ENCODE peak calls at places on chromosome 21, in seven cellular contexts. T, J, B, S, D, L and P are unnamed samples.

GRCh38 chr21:40841524-40842196 is 5.3 kb downstream of the DSCAM start:
- DNase-seq in T (no peak), J (no peak), B (no peak), S (peak; percentile 42), D (peak; percentile 61), L (no peak), P (no peak)

GRCh38 chr21:41052820-41053555 is 115.0 kb upstream of the BACE2 start:
- DNase-seq in T (no peak), J (no peak), B (no peak), S (no peak), D (no peak), L (no peak), P (no peak)

GRCh38 chr21:35400233-35400939 is 351.3 kb upstream of the RUNX1 start:
- DNase-seq in T (peak; percentile 82), J (no peak), B (peak; percentile 81), S (peak; percentile 65), D (peak; percentile 32), L (no peak), P (peak; percentile 71)

GRCh38 chr21:31363720-31364119 is 19.7 kb upstream of the TIAM1 start:
- DNase-seq in T (no peak), J (no peak), B (no peak), S (no peak), D (no peak), L (no peak), P (no peak)

GRCh38 chr21:16358021-16358420 is 628.2 kb downstream of the USP25 start:
- DNase-seq in T (peak; percentile 36), J (no peak), B (peak; percentile 13), S (no peak), D (no peak), L (no peak), P (no peak)

GRCh38 chr21:44436958-44437357 is 18.4 kb upstream of the LRRC3 start:
- DNase-seq in T (no peak), J (no peak), B (no peak), S (no peak), D (peak; percentile 5), L (no peak), P (no peak)

GRCh38 chr21:26954591-26955214 is 12.2 kb downstream of the ADAMTS5 start:
- DNase-seq in T (no peak), J (no peak), B (no peak), S (no peak), D (no peak), L (no peak), P (peak; percentile 54)

GRCh38 chr21:35324372-35325220 is 275.5 kb upstream of the RUNX1 start:
- DNase-seq in T (peak; percentile 72), J (no peak), B (peak; percentile 70), S (no peak), D (no peak), L (no peak), P (peak; percentile 65)

GRCh38 chr21:31124005-31124404 is 85.7 kb upstream of the KRTAP19-8 start:
- DNase-seq in T (no peak), J (no peak), B (no peak), S (no peak), D (no peak), L (no peak), P (no peak)

GRCh38 chr21:45320261-45320990 is 32.7 kb upstream of the POFUT2 start:
- DNase-seq in T (no peak), J (peak; percentile 12), B (no peak), S (no peak), D (peak; percentile 65), L (no peak), P (no peak)

DNA sequence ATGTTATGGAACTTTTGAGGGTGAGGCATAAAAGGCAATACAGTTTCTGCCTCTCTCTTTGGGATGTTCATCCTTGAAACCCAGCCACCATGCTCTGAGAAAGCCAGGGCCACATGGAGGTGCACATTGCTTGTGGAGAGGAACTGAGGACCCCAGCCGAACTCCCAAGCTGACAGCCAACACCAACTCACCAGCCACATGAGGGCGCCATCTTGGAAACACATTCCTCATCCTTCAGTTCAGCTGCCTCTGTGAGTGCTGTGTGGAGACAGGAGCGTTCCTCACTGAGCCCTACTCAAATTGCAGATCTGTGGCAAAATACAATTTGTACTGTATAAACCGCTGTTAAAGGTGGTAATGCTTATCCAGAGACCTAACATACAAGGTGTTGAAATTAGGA is 137.5 kb downstream of the GABPA start:
- DNase-seq in T (no peak), J (no peak), B (no peak), S (no peak), D (no peak), L (no peak), P (no peak)
- TF ChIP-seq CTCF in T (no peak), J (no peak), B (no peak), S (no peak), D (no peak), L (no peak), P (no peak)

GRCh38 chr21:36708512-36709029 is 9.7 kb downstream of the SIM2 start:
- DNase-seq in T (no peak), J (no peak), B (no peak), S (no peak), D (no peak), L (no peak), P (no peak)

GRCh38 chr21:36709030-36709867 is 10.3 kb downstream of the SIM2 start:
- DNase-seq in T (no peak), J (no peak), B (no peak), S (no peak), D (peak; percentile 8), L (no peak), P (no peak)

GRCh38 chr21:36706482-36706852 is 7.6 kb downstream of the SIM2 start:
- DNase-seq in T (no peak), J (no peak), B (no peak), S (no peak), D (no peak), L (no peak), P (no peak)

GRCh38 chr21:36706951-36707762 is 8.2 kb downstream of the SIM2 start:
- DNase-seq in T (no peak), J (no peak), B (peak; percentile 30), S (no peak), D (peak; percentile 9), L (no peak), P (no peak)

DNA sequence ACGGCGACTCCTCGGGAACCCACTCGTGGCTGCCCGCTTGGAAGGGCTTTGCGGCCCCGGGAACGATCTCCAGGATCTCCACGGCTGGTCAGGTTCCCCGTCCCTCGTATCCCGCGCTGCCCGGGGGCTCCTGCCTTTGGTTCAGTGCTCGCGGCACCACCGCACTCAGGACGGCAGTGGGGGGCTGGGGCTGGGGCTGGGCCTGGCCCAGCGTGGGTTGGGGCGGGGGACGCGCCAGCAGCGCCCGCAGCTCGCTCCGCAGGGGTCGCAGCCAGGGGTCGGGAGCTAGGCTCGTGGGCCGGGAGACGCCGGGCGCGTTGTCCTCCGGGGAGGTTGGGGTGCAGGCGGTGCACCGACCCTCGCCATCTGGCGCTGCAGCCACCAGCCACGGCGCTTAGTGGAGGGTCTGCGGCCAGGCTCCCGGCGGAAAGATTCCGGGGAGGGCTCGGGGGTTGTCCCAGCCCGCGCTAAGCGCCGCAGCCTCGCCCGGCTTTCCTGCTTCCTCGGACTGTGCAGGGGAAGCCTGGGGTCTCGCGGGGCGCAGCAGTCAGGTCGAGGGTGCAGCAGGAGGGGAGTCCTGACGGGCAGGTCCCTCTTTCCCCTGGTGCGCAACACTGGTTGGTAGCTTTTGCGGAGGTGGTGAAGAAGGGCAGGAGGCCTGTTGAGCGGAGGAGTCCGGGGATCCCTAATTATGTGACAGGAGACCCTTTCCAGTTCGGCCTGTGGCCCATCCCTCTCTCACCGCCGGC is 9.0 kb downstream of the SIM2 start:
- DNase-seq in T (no peak), J (no peak), B (no peak), S (no peak), D (peak; percentile 10), L (no peak), P (no peak)
- H3K4me3 ChIP-seq in T (no peak overlapping the region), J (peak overlapping the region; percentile 35), B (no peak overlapping the region), S (no peak overlapping the region), D (no peak overlapping the region), L (no peak overlapping the region), P (no peak overlapping the region)

DNA sequence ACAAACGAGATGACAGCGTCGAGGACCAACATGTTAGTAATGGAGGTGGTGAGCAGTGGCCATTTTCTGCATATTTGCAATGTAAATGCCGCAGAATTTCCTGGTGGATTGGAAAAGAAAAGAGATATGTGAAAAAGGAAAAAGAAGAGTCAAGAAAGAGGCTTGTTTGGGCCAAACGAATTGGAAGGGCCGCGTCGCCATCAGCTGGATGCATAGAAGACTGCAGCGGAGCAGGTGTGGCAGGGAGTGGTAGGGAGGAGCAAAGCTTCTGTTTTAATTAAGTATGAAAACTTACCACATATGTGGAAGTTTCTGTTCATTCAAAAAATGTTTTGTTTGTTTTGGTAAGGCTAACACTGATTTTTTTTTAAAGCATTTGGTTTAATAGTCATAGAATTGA is 690.7 kb downstream of the NCAM2 start:
- DNase-seq in T (peak; percentile 51), J (no peak), B (peak; percentile 62), S (no peak), D (no peak), L (no peak), P (peak; percentile 50)
- TF ChIP-seq CTCF in T (peak; percentile 53), J (peak; percentile 4), B (peak; percentile 59), S (no peak), D (no peak), L (no peak), P (peak; percentile 68)

DNA sequence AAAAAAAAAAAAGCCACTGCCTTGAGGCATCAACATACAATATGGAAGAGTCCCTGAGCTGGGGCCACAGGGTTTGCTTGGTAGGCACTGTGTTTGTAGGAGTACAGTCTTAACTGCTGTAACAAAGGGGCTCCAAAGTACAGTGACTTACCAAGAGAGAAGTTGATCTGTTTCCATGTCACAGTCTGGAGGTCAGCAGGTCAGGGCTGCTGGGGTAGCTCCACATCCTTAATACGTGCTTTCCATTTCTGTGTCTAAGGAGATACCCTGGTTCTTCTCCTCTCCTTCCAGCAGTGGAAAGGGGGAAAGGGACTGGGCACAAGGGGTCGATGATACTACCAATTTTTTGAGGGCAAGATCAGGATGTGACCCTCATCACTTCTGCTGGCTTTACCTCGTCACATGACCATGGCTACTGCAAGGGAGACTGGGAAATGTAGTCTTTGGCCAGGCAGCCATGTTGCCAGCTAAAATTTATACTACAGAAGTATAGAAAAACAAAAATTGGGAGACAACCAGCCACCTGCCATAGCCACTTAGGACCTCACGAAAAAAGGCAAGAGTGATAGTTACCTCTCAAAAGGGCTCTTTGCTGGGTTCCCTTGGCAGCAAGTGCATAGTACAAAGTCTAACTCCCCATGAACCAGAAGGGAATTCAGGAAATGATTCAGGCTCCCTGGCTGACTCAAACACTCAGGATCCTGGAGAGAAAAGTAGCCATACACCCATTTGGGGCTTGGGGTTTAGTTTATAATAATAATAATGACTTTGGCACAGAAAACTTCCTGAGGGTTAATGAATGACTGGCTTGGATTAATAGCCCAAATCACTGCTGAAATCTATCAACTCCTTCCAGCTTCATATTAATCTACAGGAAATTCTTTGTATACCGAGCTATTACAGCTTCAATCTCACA is 52.7 kb upstream of the ATP5PO start:
- DNase-seq in T (peak; percentile 60), J (no peak), B (peak; percentile 63), S (peak; percentile 38), D (no peak), L (no peak), P (peak; percentile 78)
- H3K4me3 ChIP-seq in T (no peak overlapping the region), J (no peak overlapping the region), B (no peak overlapping the region), S (no peak overlapping the region), D (no peak overlapping the region), L (no peak overlapping the region), P (no peak overlapping the region)